ENCODE peak calls at places on chromosomes 11 and 22, in nine cellular contexts. One of them, this sample, is unnamed.

GRCh38 chr11:60195923-60196368 is 13.1 kb upstream of the MS4A6A start:
- DNase-seq in M059J: no peak
- DNase-seq in stromal cell of bone marrow: no peak
- DNase-seq in KG1: no peak
- DNase-seq in cardiac muscle cell: peak; percentile 9
- DNase-seq in activated T-cell treated with anti-CD3 and anti-CD28 coated beads for 1 hour: no peak
- DNase-seq in DMS53: no peak
- DNase-seq in activated naive CD4-positive, alpha-beta T cell: no peak
- DNase-seq in adipocyte: no peak
- DNase-seq in this sample: no peak

GRCh38 chr22:28183078-28183870 is 264.2 kb upstream of the PITPNB start:
- DNase-seq in DMS53: no peak
- DNase-seq in activated naive CD4-positive, alpha-beta T cell: no peak
- DNase-seq in adipocyte: no peak
- DNase-seq in M059J: no peak
- DNase-seq in stromal cell of bone marrow: no peak
- DNase-seq in activated T-cell treated with anti-CD3 and anti-CD28 coated beads for 1 hour: no peak
- DNase-seq in cardiac muscle cell: peak; percentile 17
- DNase-seq in KG1: no peak
- DNase-seq in this sample: no peak

GRCh38 chr22:30969532-30970355 is 679 bp downstream of the TUG1 start:
- DNase-seq in cardiac muscle cell: peak; percentile 64
- DNase-seq in KG1: no peak
- DNase-seq in stromal cell of bone marrow: no peak
- DNase-seq in adipocyte: peak; percentile 74
- DNase-seq in activated naive CD4-positive, alpha-beta T cell: no peak
- DNase-seq in M059J: peak; percentile 31
- DNase-seq in DMS53: peak; percentile 41
- DNase-seq in activated T-cell treated with anti-CD3 and anti-CD28 coated beads for 1 hour: peak; percentile 20
- DNase-seq in this sample: no peak

GRCh38 chr11:73965764-73966121 is 14.9 kb downstream of the DNAJB13 start:
- DNase-seq in M059J: no peak
- DNase-seq in stromal cell of bone marrow: no peak
- DNase-seq in DMS53: peak; percentile 71
- DNase-seq in KG1: no peak
- DNase-seq in activated naive CD4-positive, alpha-beta T cell: no peak
- DNase-seq in adipocyte: no peak
- DNase-seq in cardiac muscle cell: no peak
- DNase-seq in activated T-cell treated with anti-CD3 and anti-CD28 coated beads for 1 hour: no peak
- DNase-seq in this sample: no peak

GRCh38 chr11:111329306-111330204 is 31.2 kb downstream of the POU2AF3 start:
- DNase-seq in stromal cell of bone marrow: no peak
- DNase-seq in M059J: no peak
- DNase-seq in activated T-cell treated with anti-CD3 and anti-CD28 coated beads for 1 hour: no peak
- DNase-seq in KG1: no peak
- DNase-seq in adipocyte: no peak
- DNase-seq in activated naive CD4-positive, alpha-beta T cell: no peak
- DNase-seq in DMS53: no peak
- DNase-seq in cardiac muscle cell: no peak
- DNase-seq in this sample: no peak

GRCh38 chr22:29635734-29636357 is 32.4 kb downstream of the NF2 start:
- DNase-seq in adipocyte: peak; percentile 81
- DNase-seq in KG1: peak; percentile 28
- DNase-seq in DMS53: peak; percentile 49
- DNase-seq in activated T-cell treated with anti-CD3 and anti-CD28 coated beads for 1 hour: no peak
- DNase-seq in cardiac muscle cell: peak; percentile 74
- DNase-seq in activated naive CD4-positive, alpha-beta T cell: no peak
- DNase-seq in stromal cell of bone marrow: no peak
- DNase-seq in M059J: peak; percentile 60
- DNase-seq in this sample: no peak

GRCh38 chr11:60763692-60764369 is 7.2 kb downstream of the MS4A15 start:
- DNase-seq in KG1: no peak
- DNase-seq in adipocyte: no peak
- DNase-seq in DMS53: peak; percentile 48
- DNase-seq in cardiac muscle cell: no peak
- DNase-seq in activated T-cell treated with anti-CD3 and anti-CD28 coated beads for 1 hour: no peak
- DNase-seq in stromal cell of bone marrow: no peak
- DNase-seq in M059J: peak; percentile 22
- DNase-seq in activated naive CD4-positive, alpha-beta T cell: no peak
- DNase-seq in this sample: no peak

GRCh38 chr22:25827415-25827814 is 85.4 kb downstream of the MYO18B start:
- DNase-seq in adipocyte: no peak
- DNase-seq in cardiac muscle cell: no peak
- DNase-seq in M059J: no peak
- DNase-seq in activated naive CD4-positive, alpha-beta T cell: no peak
- DNase-seq in KG1: no peak
- DNase-seq in activated T-cell treated with anti-CD3 and anti-CD28 coated beads for 1 hour: no peak
- DNase-seq in DMS53: no peak
- DNase-seq in stromal cell of bone marrow: no peak
- DNase-seq in this sample: no peak

GRCh38 chr11:94694309-94695060 is 73.7 kb upstream of the AMOTL1 start:
- DNase-seq in activated naive CD4-positive, alpha-beta T cell: no peak
- DNase-seq in activated T-cell treated with anti-CD3 and anti-CD28 coated beads for 1 hour: no peak
- DNase-seq in DMS53: no peak
- DNase-seq in cardiac muscle cell: no peak
- DNase-seq in KG1: no peak
- DNase-seq in stromal cell of bone marrow: no peak
- DNase-seq in adipocyte: no peak
- DNase-seq in M059J: no peak
- DNase-seq in this sample: no peak

GRCh38 chr11:17508306-17508705 is 31.7 kb upstream of the ABCC8 start:
- DNase-seq in stromal cell of bone marrow: peak; percentile 10
- DNase-seq in activated naive CD4-positive, alpha-beta T cell: no peak
- DNase-seq in DMS53: no peak
- DNase-seq in M059J: peak; percentile 37
- DNase-seq in KG1: no peak
- DNase-seq in cardiac muscle cell: peak; percentile 13
- DNase-seq in activated T-cell treated with anti-CD3 and anti-CD28 coated beads for 1 hour: no peak
- DNase-seq in adipocyte: no peak
- DNase-seq in this sample: no peak

GRCh38 chr22:42313804-42314581 is 43.5 kb upstream of the TCF20 start:
- DNase-seq in activated naive CD4-positive, alpha-beta T cell: no peak
- DNase-seq in cardiac muscle cell: peak; percentile 46
- DNase-seq in activated T-cell treated with anti-CD3 and anti-CD28 coated beads for 1 hour: peak; percentile 30
- DNase-seq in adipocyte: peak; percentile 30
- DNase-seq in DMS53: peak; percentile 95
- DNase-seq in stromal cell of bone marrow: no peak
- DNase-seq in M059J: peak; percentile 84
- DNase-seq in KG1: no peak
- DNase-seq in this sample: no peak

GRCh38 chr11:62857541-62857982 is 18.2 kb upstream of the WDR74 start:
- DNase-seq in KG1: no peak
- DNase-seq in cardiac muscle cell: no peak
- DNase-seq in adipocyte: no peak
- DNase-seq in M059J: no peak
- DNase-seq in activated T-cell treated with anti-CD3 and anti-CD28 coated beads for 1 hour: no peak
- DNase-seq in stromal cell of bone marrow: no peak
- DNase-seq in activated naive CD4-positive, alpha-beta T cell: no peak
- DNase-seq in DMS53: peak; percentile 70
- DNase-seq in this sample: no peak

GRCh38 chr22:17990167-17990566 is 34.2 kb downstream of the MICAL3 start:
- DNase-seq in stromal cell of bone marrow: no peak
- DNase-seq in DMS53: no peak
- DNase-seq in adipocyte: no peak
- DNase-seq in cardiac muscle cell: no peak
- DNase-seq in activated T-cell treated with anti-CD3 and anti-CD28 coated beads for 1 hour: no peak
- DNase-seq in M059J: peak; percentile 67
- DNase-seq in KG1: no peak
- DNase-seq in activated naive CD4-positive, alpha-beta T cell: no peak
- DNase-seq in this sample: no peak

GRCh38 chr22:36002084-36002483 is 26.5 kb downstream of the RBFOX2 start:
- DNase-seq in activated T-cell treated with anti-CD3 and anti-CD28 coated beads for 1 hour: no peak
- DNase-seq in KG1: no peak
- DNase-seq in cardiac muscle cell: no peak
- DNase-seq in DMS53: no peak
- DNase-seq in activated naive CD4-positive, alpha-beta T cell: no peak
- DNase-seq in adipocyte: no peak
- DNase-seq in M059J: no peak
- DNase-seq in stromal cell of bone marrow: no peak
- DNase-seq in this sample: no peak

GRCh38 chr22:18060646-18061620 is 16.9 kb upstream of the PEX26 start:
- DNase-seq in activated naive CD4-positive, alpha-beta T cell: no peak
- DNase-seq in M059J: peak; percentile 88
- DNase-seq in adipocyte: peak; percentile 42
- DNase-seq in activated T-cell treated with anti-CD3 and anti-CD28 coated beads for 1 hour: no peak
- DNase-seq in cardiac muscle cell: no peak
- DNase-seq in DMS53: peak; percentile 91
- DNase-seq in stromal cell of bone marrow: no peak
- DNase-seq in KG1: no peak
- DNase-seq in this sample: no peak

GRCh38 chr11:96736591-96736990 is 346.8 kb downstream of the JRKL start:
- DNase-seq in stromal cell of bone marrow: peak; percentile 73
- DNase-seq in activated naive CD4-positive, alpha-beta T cell: no peak
- DNase-seq in KG1: no peak
- DNase-seq in adipocyte: no peak
- DNase-seq in cardiac muscle cell: peak; percentile 8
- DNase-seq in DMS53: no peak
- DNase-seq in activated T-cell treated with anti-CD3 and anti-CD28 coated beads for 1 hour: no peak
- DNase-seq in M059J: no peak
- DNase-seq in this sample: no peak

GRCh38 chr11:127521413-127521812 is 520.8 kb upstream of the KIRREL3 start:
- DNase-seq in stromal cell of bone marrow: peak; percentile 1
- DNase-seq in activated T-cell treated with anti-CD3 and anti-CD28 coated beads for 1 hour: no peak
- DNase-seq in KG1: no peak
- DNase-seq in cardiac muscle cell: no peak
- DNase-seq in DMS53: peak; percentile 5
- DNase-seq in M059J: peak; percentile 70
- DNase-seq in activated naive CD4-positive, alpha-beta T cell: no peak
- DNase-seq in adipocyte: peak; percentile 25
- DNase-seq in this sample: no peak

GRCh38 chr11:73252577-73253191 is 19.5 kb upstream of the P2RY6 start:
- DNase-seq in activated T-cell treated with anti-CD3 and anti-CD28 coated beads for 1 hour: no peak
- DNase-seq in cardiac muscle cell: no peak
- DNase-seq in adipocyte: no peak
- DNase-seq in activated naive CD4-positive, alpha-beta T cell: no peak
- DNase-seq in DMS53: peak; percentile 97
- DNase-seq in KG1: no peak
- DNase-seq in M059J: peak; percentile 35
- DNase-seq in stromal cell of bone marrow: no peak
- DNase-seq in this sample: no peak

GRCh38 chr11:78432956-78433355 is 15.3 kb upstream of the GAB2 start:
- DNase-seq in adipocyte: peak; percentile 4
- DNase-seq in activated T-cell treated with anti-CD3 and anti-CD28 coated beads for 1 hour: no peak
- DNase-seq in cardiac muscle cell: no peak
- DNase-seq in M059J: no peak
- DNase-seq in KG1: no peak
- DNase-seq in activated naive CD4-positive, alpha-beta T cell: no peak
- DNase-seq in stromal cell of bone marrow: no peak
- DNase-seq in DMS53: no peak
- DNase-seq in this sample: no peak

GRCh38 chr11:58796333-58797049 is 48.0 kb downstream of the GLYATL2 start:
- DNase-seq in activated naive CD4-positive, alpha-beta T cell: no peak
- DNase-seq in cardiac muscle cell: no peak
- DNase-seq in activated T-cell treated with anti-CD3 and anti-CD28 coated beads for 1 hour: no peak
- DNase-seq in KG1: no peak
- DNase-seq in stromal cell of bone marrow: no peak
- DNase-seq in adipocyte: peak; percentile 14
- DNase-seq in M059J: no peak
- DNase-seq in DMS53: no peak
- DNase-seq in this sample: no peak

GRCh38 chr11:26626346-26626745 is 54.3 kb upstream of the MUC15 start:
- DNase-seq in adipocyte: peak; percentile 8
- DNase-seq in stromal cell of bone marrow: no peak
- DNase-seq in activated T-cell treated with anti-CD3 and anti-CD28 coated beads for 1 hour: no peak
- DNase-seq in KG1: no peak
- DNase-seq in cardiac muscle cell: peak; percentile 14
- DNase-seq in activated naive CD4-positive, alpha-beta T cell: no peak
- DNase-seq in DMS53: no peak
- DNase-seq in M059J: no peak
- DNase-seq in this sample: no peak

GRCh38 chr11:13051257-13051656 is 42.1 kb downstream of the RASSF10 start:
- DNase-seq in stromal cell of bone marrow: no peak
- DNase-seq in activated naive CD4-positive, alpha-beta T cell: no peak
- DNase-seq in adipocyte: no peak
- DNase-seq in cardiac muscle cell: no peak
- DNase-seq in DMS53: peak; percentile 9
- DNase-seq in activated T-cell treated with anti-CD3 and anti-CD28 coated beads for 1 hour: no peak
- DNase-seq in M059J: peak; percentile 47
- DNase-seq in KG1: no peak
- DNase-seq in this sample: no peak

GRCh38 chr11:74731301-74732094 is at the start of gene CHRDL2:
- DNase-seq in adipocyte: peak; percentile 76
- DNase-seq in DMS53: peak; percentile 87
- DNase-seq in activated naive CD4-positive, alpha-beta T cell: no peak
- DNase-seq in stromal cell of bone marrow: no peak
- DNase-seq in cardiac muscle cell: peak; percentile 60
- DNase-seq in M059J: no peak
- DNase-seq in activated T-cell treated with anti-CD3 and anti-CD28 coated beads for 1 hour: no peak
- DNase-seq in KG1: no peak
- DNase-seq in this sample: no peak